ENCODE peak calls at places on chromosomes 5 and 9, in six cellular contexts. D is Peyer's patch, V is IMR-90, L is adrenal gland, N is HepG2, M is endothelial cell of umbilical vein. F is an unnamed sample.

GRCh38 chr5:10856646-10857332 is 95.8 kb upstream of the DAP start:
- DNase-seq in M (peak; percentile 30), L (peak; percentile 38), N (peak; percentile 71), V (peak; percentile 77), D (peak; percentile 57), F (no peak)

GRCh38 chr9:37550781-37551180 is 25.4 kb downstream of the FBXO10 start:
- DNase-seq in N (no peak), D (no peak), M (no peak), V (peak; percentile 74), L (no peak), F (no peak)

GRCh38 chr5:32297181-32298055 is 15.3 kb downstream of the MTMR12 start:
- DNase-seq in M (no peak), D (no peak), N (no peak), L (no peak), V (peak; percentile 19), F (no peak)

GRCh38 chr5:169160405-169160901 is 140.5 kb downstream of the SLIT3 start:
- DNase-seq in D (no peak), L (no peak), V (no peak), M (peak; percentile 20), N (no peak), F (no peak)

GRCh38 chr5:175517824-175518450 is 39.6 kb downstream of the SFXN1 start:
- DNase-seq in L (no peak), N (no peak), V (peak; percentile 95), M (no peak), D (no peak), F (no peak)

GRCh38 chr5:172939045-172939444 is 20.2 kb upstream of the RPL26L1 start:
- DNase-seq in N (peak; percentile 45), L (no peak), M (no peak), D (peak; percentile 42), V (peak; percentile 55), F (no peak)

GRCh38 chr5:59034498-59035186 is 451.8 kb downstream of the RAB3C start:
- DNase-seq in L (no peak), N (no peak), D (no peak), M (peak; percentile 39), V (peak; percentile 77), F (peak; percentile 19)

GRCh38 chr9:21668504-21668903 is 133.9 kb upstream of the MTAP start:
- DNase-seq in N (no peak), D (no peak), L (no peak), M (no peak), V (no peak), F (no peak)

GRCh38 chr9:83020864-83021263 is 42.1 kb downstream of the RASEF start:
- DNase-seq in N (no peak), M (no peak), V (no peak), L (no peak), D (no peak), F (no peak)

GRCh38 chr5:1467341-1468246 is 22.4 kb upstream of the SLC6A3 start:
- DNase-seq in M (no peak), V (no peak), N (no peak), D (peak; percentile 44), L (no peak), F (no peak)

GRCh38 chr9:109013678-109014145 is 413 bp upstream of the CTNNAL1 start:
- DNase-seq in N (no peak), D (no peak), M (no peak), L (no peak), V (no peak), F (no peak)

GRCh38 chr5:126031989-126032716 is 391.1 kb upstream of the GRAMD2B start:
- DNase-seq in V (peak; percentile 35), N (no peak), L (no peak), M (peak; percentile 33), D (no peak), F (no peak)

GRCh38 chr5:180194410-180195345 is 14.3 kb downstream of the RASGEF1C start:
- DNase-seq in L (no peak), D (no peak), N (no peak), V (no peak), M (no peak), F (no peak)

GRCh38 chr9:14326264-14326826 is 12.4 kb upstream of the NFIB start:
- DNase-seq in M (peak; percentile 52), V (peak; percentile 74), L (no peak), D (no peak), N (no peak), F (peak; percentile 75)

GRCh38 chr9:89606567-89607311 is 1.9 kb downstream of the GADD45G start:
- DNase-seq in N (no peak), D (peak; percentile 77), M (peak; percentile 10), L (peak; percentile 58), V (peak; percentile 28), F (peak; percentile 80)

GRCh38 chr5:141354900-141355469 is at the start of gene PCDHGA4:
- DNase-seq in V (peak; percentile 28), N (no peak), M (peak; percentile 34), L (no peak), D (no peak), F (no peak)

GRCh38 chr5:165139262-165139661 is 1633.8 kb downstream of the MAT2B start:
- DNase-seq in M (no peak), L (no peak), D (no peak), V (no peak), N (no peak), F (no peak)

GRCh38 chr5:39742916-39743315 is 318.1 kb upstream of the DAB2 start:
- DNase-seq in L (no peak), N (no peak), M (no peak), D (no peak), V (no peak), F (no peak)

GRCh38 chr5:43780586-43780985 is 177.6 kb downstream of the NNT start:
- DNase-seq in D (no peak), V (peak; percentile 75), L (no peak), N (no peak), M (no peak), F (no peak)

GRCh38 chr5:4027335-4027734 is 431.7 kb downstream of the IRX1 start:
- DNase-seq in V (no peak), L (no peak), M (peak; percentile 3), N (no peak), D (no peak), F (no peak)

DNA sequence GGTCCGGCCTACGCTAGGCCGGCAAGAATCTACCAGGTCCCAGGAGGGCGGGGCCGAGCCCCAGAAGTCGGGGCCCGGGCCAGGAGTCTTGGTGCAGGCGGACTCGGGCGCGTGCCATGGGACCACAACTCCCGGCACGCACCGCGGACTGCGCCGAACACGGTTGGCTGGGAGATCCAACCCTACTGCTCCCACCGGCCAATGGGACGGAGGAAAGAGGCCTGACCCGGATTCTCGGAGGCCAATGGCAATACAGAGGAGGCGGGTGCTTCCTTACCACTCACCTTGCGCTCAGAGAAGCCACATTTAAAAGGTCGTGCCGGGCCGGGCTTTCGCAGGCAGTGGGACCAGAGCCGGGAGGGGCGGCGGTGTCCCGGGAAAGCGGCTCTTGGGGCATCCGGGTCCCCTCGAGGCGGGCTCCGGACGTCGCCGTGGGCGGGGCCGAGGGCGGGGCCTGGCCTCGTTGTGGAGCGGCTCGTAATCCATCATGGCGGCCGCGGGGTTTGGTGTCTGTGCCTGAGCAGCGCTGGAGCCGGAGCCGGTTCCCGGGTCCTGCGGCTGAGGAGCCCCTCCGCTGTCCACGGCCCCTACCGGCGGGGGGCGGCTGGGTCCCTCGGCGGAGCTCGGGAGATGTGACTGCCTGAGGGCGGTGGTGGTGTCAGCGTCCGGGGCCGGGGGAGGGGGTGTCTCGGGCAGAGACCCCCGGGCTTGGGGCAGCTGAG is 19.1 kb downstream of the EXOSC2 start:
- DNase-seq in D (peak; percentile 97), N (peak; percentile 95), L (peak; percentile 97), V (peak; percentile 98), M (peak; percentile 98), F (peak; percentile 99)
- TF ChIP-seq POLR2A in D (peak; percentile 86), N (peak; percentile 89), L (peak; percentile 61), V (peak; percentile 98), M (peak; percentile 85), F (peak; percentile 80)

GRCh38 chr9:133591116-133591910 is 17.9 kb downstream of the FAM163B start:
- DNase-seq in D (no peak), N (no peak), V (no peak), M (no peak), L (no peak), F (no peak)

GRCh38 chr9:133593587-133593986 is 15.6 kb downstream of the FAM163B start:
- DNase-seq in M (no peak), V (no peak), L (no peak), N (no peak), D (no peak), F (no peak)

GRCh38 chr9:133594310-133594709 is 14.9 kb downstream of the FAM163B start:
- DNase-seq in M (no peak), N (no peak), D (no peak), L (no peak), V (no peak), F (no peak)

GRCh38 chr9:133591985-133592384 is 17.2 kb downstream of the FAM163B start:
- DNase-seq in N (no peak), V (no peak), D (no peak), L (no peak), M (no peak), F (no peak)

DNA sequence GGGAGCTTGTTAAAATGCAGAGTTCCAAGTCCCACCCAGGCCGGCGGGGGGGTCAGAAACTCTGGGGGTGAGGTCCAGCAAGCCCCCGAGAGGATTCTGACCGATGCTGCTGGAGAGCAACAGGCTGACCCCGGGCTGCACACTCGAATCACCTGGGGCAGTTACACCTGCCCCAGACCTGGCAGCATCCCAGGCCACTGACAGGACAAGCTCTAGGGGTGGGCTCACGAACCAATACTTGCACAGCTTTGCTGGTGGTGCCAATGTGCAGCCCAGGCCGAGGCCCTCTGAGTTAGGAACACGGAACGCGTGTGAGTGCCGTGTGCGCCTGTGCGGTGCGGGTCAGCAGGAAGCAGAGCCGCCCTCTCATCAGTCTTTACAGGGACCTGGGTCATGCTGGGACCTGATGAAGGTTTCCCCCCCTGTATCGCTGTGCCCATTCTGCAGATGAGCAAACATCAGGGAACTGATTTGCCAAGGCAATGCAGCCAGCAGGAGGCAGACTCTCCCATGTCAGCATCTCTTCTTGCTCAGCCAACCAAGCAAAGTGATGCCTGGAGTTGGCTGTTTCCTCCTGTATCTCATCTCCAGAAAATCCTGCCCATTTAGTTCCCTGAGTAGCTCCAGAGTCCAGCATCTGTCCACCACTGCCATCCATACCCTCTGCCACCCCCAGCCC is 16.3 kb downstream of the FAM163B start:
- DNase-seq in N (no peak), D (no peak), L (no peak), V (no peak), M (no peak), F (no peak)
- TF ChIP-seq CTCF in N (peak; percentile 36), D (no peak), L (no peak), V (peak; percentile 19), M (peak; percentile 10), F (no peak)

GRCh38 chr5:18375637-18376036 is 741.4 kb downstream of the TAF11L14 start:
- DNase-seq in V (no peak), D (no peak), M (no peak), N (no peak), L (no peak), F (no peak)
- H3K27ac ChIP-seq in V (no peak overlapping the region), D (no peak overlapping the region), M (no peak overlapping the region), N (no peak overlapping the region), L (no peak overlapping the region), F (no peak overlapping the region)

GRCh38 chr9:126343271-126343700 is 16.7 kb downstream of the MVB12B start:
- DNase-seq in N (peak; percentile 84), M (no peak), D (no peak), L (no peak), V (no peak), F (no peak)

GRCh38 chr9:126346031-126346430 is 19.4 kb downstream of the MVB12B start:
- DNase-seq in D (no peak), L (no peak), V (no peak), M (no peak), N (no peak), F (no peak)

GRCh38 chr9:126347911-126348760 is 21.5 kb downstream of the MVB12B start:
- DNase-seq in L (no peak), V (no peak), N (no peak), D (no peak), M (no peak), F (no peak)

GRCh38 chr9:126347093-126347492 is 20.5 kb downstream of the MVB12B start:
- DNase-seq in M (no peak), D (no peak), V (no peak), L (no peak), N (no peak), F (no peak)

GRCh38 chr9:126348911-126349550 is 22.4 kb downstream of the MVB12B start:
- DNase-seq in D (no peak), L (no peak), V (no peak), N (no peak), M (no peak), F (no peak)
- TF ChIP-seq POLR2A in D (no peak), L (no peak), V (no peak), N (no peak), M (no peak), F (no peak)